ENCODE peak calls at places on chromosomes 4 and X, in four cellular contexts. E is transverse colon, U is AG04450, C is RWPE1. Y is an unnamed sample.

GRCh38 chr4:118265312-118266144 is 87.3 kb downstream of the PRSS12 start:
- DNase-seq in C (no peak), E (peak; percentile 42), U (no peak), Y (no peak)

GRCh38 chr4:74056114-74056857 is 17.8 kb upstream of the CXCL3 start:
- DNase-seq in E (no peak), C (peak; percentile 44), U (no peak), Y (peak; percentile 20)

GRCh38 chr4:41921476-41921875 is 13.8 kb upstream of the TMEM33 start:
- DNase-seq in C (no peak), E (no peak), U (no peak), Y (no peak)

GRCh38 chrX:42809569-42809968 is 31.6 kb upstream of the PPP1R2C start:
- DNase-seq in U (no peak), E (no peak), C (no peak), Y (no peak)

GRCh38 chrX:111264397-111264796 is 5.9 kb downstream of the CAPN6 start:
- DNase-seq in U (no peak), C (no peak), E (no peak), Y (no peak)

GRCh38 chr4:82044141-82044993 is 329.4 kb downstream of the HNRNPD start:
- DNase-seq in U (no peak), C (peak; percentile 49), E (peak; percentile 38), Y (peak; percentile 18)

GRCh38 chrX:112779139-112779538 is 61.5 kb downstream of the AMOT start:
- DNase-seq in U (no peak), E (no peak), C (no peak), Y (no peak)

GRCh38 chr4:87734936-87735335 is 64.4 kb upstream of the IBSP start:
- DNase-seq in E (no peak), U (no peak), C (peak; percentile 34), Y (no peak)

GRCh38 chrX:112832481-112833095 is 8.0 kb downstream of the AMOT start:
- DNase-seq in E (peak; percentile 69), C (peak; percentile 30), U (no peak), Y (no peak)

GRCh38 chrX:129694805-129695204 is 40.0 kb upstream of the APLN start:
- DNase-seq in U (no peak), C (no peak), E (no peak), Y (no peak)

GRCh38 chrX:135737361-135738071 is 24.1 kb downstream of the CT45A1 start:
- DNase-seq in E (no peak), U (no peak), C (no peak), Y (no peak)

GRCh38 chr4:152591361-152591760 is 55.5 kb upstream of the FBXW7 start:
- DNase-seq in E (peak; percentile 63), U (no peak), C (no peak), Y (no peak)

GRCh38 chr4:76696109-76696508 is 201.8 kb downstream of the SOWAHB start:
- DNase-seq in C (no peak), E (no peak), U (no peak), Y (no peak)

GRCh38 chrX:71103110-71103983 is 3.2 kb downstream of the CXorf65 start:
- DNase-seq in C (no peak), E (peak; percentile 53), U (no peak), Y (no peak)

GRCh38 chr4:18815779-18816173 is 794.2 kb upstream of the LCORL start:
- DNase-seq in C (no peak), U (no peak), E (no peak), Y (no peak)

GRCh38 chr4:53686521-53686920 is 95.2 kb upstream of the LNX1 start:
- DNase-seq in E (no peak), C (no peak), U (no peak), Y (no peak)

GRCh38 chr4:142043509-142043908 is 407.1 kb downstream of the IL15 start:
- DNase-seq in U (peak; percentile 16), C (no peak), E (no peak), Y (no peak)

GRCh38 chrX:149003863-149004660 is 501.0 kb downstream of the IDS start:
- DNase-seq in C (no peak), E (no peak), U (no peak), Y (no peak)

GRCh38 chr4:107757860-107758476 is 37.9 kb upstream of the PAPSS1 start:
- DNase-seq in U (peak; percentile 6), E (no peak), C (peak; percentile 20), Y (no peak)

GRCh38 chr4:168028568-168028967 is 63.8 kb upstream of the ANXA10 start:
- DNase-seq in U (no peak), E (no peak), C (no peak), Y (no peak)

GRCh38 chr4:25505637-25505991 is 128.6 kb downstream of the ANAPC4 start:
- DNase-seq in C (no peak), U (no peak), E (no peak), Y (no peak)

GRCh38 chr4:24266951-24267577 is 317.3 kb downstream of the DHX15 start:
- DNase-seq in U (no peak), C (no peak), E (no peak), Y (peak; percentile 71)

GRCh38 chr4:71784569-71785197 is 804 bp upstream of the GC start:
- DNase-seq in U (no peak), C (no peak), E (no peak), Y (no peak)

GRCh38 chrX:153598541-153599191 is at the start of gene CCNQ:
- DNase-seq in U (no peak), E (peak; percentile 36), C (peak; percentile 14), Y (no peak)

GRCh38 chr4:31089815-31090214 is 369.6 kb downstream of the PCDH7 start:
- DNase-seq in C (peak; percentile 55), U (no peak), E (no peak), Y (peak; percentile 99)

GRCh38 chr4:71293705-71294104 is 45.1 kb upstream of the SLC4A4 start:
- DNase-seq in C (no peak), U (peak; percentile 59), E (no peak), Y (no peak)

GRCh38 chr4:177367336-177367735 is 57.7 kb downstream of the NEIL3 start:
- DNase-seq in C (peak; percentile 23), E (no peak), U (peak; percentile 6), Y (no peak)

DNA sequence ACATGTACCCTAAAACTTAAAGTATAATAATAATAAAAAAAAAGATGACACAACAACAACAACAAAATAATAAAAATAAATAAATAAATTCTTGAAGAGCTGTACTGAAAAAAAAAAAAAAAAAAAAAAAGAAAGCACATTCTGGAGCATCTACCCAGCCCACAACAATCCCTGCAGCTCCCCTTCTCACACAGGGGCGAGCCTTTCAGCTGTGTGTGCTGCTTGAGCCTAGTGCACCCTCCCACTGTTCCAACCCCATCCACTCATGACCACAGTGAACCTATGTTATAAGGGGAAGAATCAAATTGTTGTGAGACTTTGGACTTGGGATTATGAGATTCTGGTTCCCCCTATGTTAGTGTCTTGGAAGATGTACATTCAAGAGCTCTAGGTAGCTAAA is 161.5 kb upstream of the JADE1 start:
- DNase-seq in C (no peak), E (no peak), U (no peak), Y (no peak)
- TF ChIP-seq CTCF in C (no peak), E (no peak), U (no peak), Y (no peak)

GRCh38 chr4:1796486-1797204 is 3.6 kb downstream of the FGFR3 start:
- DNase-seq in C (no peak), E (no peak), U (no peak), Y (no peak)
- TF ChIP-seq CTCF in C (no peak), E (no peak), U (no peak), Y (no peak)

GRCh38 chrX:72297953-72298730 is 7.6 kb downstream of the CITED1 start:
- DNase-seq in U (no peak), C (no peak), E (no peak), Y (no peak)
- TF ChIP-seq CTCF in U (peak; percentile 31), C (no peak), E (peak; percentile 7), Y (peak; percentile 46)

GRCh38 chrX:51494409-51494808 is 2.0 kb downstream of the NUDT11 start:
- DNase-seq in E (no peak), C (no peak), U (no peak), Y (no peak)
- TF ChIP-seq CTCF in E (no peak), C (no peak), U (peak; percentile 45), Y (peak; percentile 19)

GRCh38 chrX:107775000-107775733 is 420 bp downstream of the TSC22D3 start:
- DNase-seq in U (no peak), E (peak; percentile 15), C (no peak), Y (no peak)
- TF ChIP-seq CTCF in U (no peak), E (no peak), C (no peak), Y (no peak)

DNA sequence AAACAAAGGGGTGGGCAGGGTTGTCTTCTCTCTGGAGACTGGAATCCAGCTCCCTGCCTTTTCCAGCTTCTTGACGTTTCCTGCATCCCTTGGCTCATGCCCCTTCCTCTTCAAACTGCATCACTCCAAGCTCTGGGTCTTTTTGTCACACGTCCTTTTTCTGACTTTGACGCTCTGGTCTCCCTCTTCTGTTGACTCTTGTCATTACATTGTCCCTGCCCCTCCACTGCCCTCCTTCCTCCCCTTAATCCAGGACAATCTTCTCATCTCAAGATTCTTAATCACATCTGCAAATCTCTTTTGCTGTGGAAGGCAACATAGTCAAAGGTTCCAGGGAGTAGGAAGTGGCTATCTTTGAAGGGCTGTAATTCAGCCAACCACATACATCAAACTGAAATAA is 178.3 kb downstream of the TMA16 start:
- DNase-seq in C (no peak), E (no peak), U (no peak), Y (no peak)
- TF ChIP-seq CTCF in C (no peak), E (no peak), U (no peak), Y (no peak)

DNA sequence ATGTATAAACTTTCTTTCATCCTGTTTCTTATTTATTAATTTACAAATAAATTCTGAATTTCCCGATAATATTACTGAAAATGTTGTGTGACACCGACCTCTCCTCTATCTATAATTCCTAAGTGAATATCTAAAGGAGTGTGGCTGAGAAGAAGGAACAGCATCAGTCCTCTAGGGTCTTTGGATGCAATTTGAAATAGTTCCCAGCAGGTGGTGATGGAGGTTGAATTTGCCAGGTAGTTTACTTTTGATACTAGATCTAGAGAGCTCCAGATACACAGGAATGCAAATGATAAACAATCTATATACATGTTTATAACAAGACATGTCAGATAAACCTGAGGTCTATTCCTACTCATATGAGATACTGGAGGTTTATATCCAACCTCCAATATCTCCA is 305.4 kb downstream of the PCDH18 start:
- DNase-seq in C (peak; percentile 13), E (no peak), U (no peak), Y (no peak)
- TF ChIP-seq CTCF in C (no peak), E (no peak), U (peak; percentile 47), Y (peak; percentile 64)

Y was measured in retinal pigment epithelial cell.